ENCODE peak calls at places on chromosomes 7 and 10, in nine cellular contexts. O is HFF-Myc, W is lower lobe of right lung, A is HCT116, G is SK-N-SH, K is cardiac muscle cell, L is nephron progenitor cell, I is esophagus muscularis mucosa, Y is GM10248. V is an unnamed sample.

GRCh38 chr7:24908757-24909156 is 71.2 kb downstream of the OSBPL3 start:
- DNase-seq in O (no peak), W (no peak), A (no peak), G (no peak), K (no peak), L (no peak), I (no peak), Y (no peak), V (no peak)

GRCh38 chr10:73113543-73113942 is 3.3 kb downstream of the NUDT13 start:
- DNase-seq in O (no peak), W (no peak), A (no peak), G (no peak), K (peak), L (no peak), I (no peak), Y (no peak), V (no peak)

GRCh38 chr10:114281461-114281860 is 42.4 kb downstream of the VWA2 start:
- DNase-seq in O (no peak), W (no peak), A (no peak), G (no peak), K (no peak), L (no peak), I (no peak), Y (no peak), V (no peak)

GRCh38 chr7:37452346-37452745 is 3.7 kb upstream of the ELMO1 start:
- DNase-seq in O (no peak), W (no peak), A (no peak), G (no peak), K (no peak), L (no peak), I (no peak), Y (no peak), V (no peak)

GRCh38 chr10:119658274-119658673 is 7.1 kb downstream of the BAG3 start:
- DNase-seq in O (no peak), W (peak), A (peak), G (no peak), K (peak), L (peak), I (peak), Y (no peak), V (no peak)

GRCh38 chr7:27961255-27961654 is 219.3 kb downstream of the JAZF1 start:
- DNase-seq in O (no peak), W (no peak), A (peak), G (no peak), K (peak), L (no peak), I (no peak), Y (no peak), V (no peak)

GRCh38 chr7:32074787-32075570 is 4.8 kb upstream of the PDE1C start:
- DNase-seq in O (no peak), W (no peak), A (no peak), G (no peak), K (no peak), L (no peak), I (no peak), Y (no peak), V (no peak)

GRCh38 chr10:79137826-79138225 is 69.1 kb downstream of the ZMIZ1 start:
- DNase-seq in O (no peak), W (no peak), A (no peak), G (no peak), K (peak), L (peak), I (no peak), Y (peak), V (no peak)

GRCh38 chr7:90210925-90211324 is 615 bp upstream of the STEAP2 start:
- DNase-seq in O (no peak), W (no peak), A (no peak), G (peak), K (no peak), L (peak), I (no peak), Y (no peak), V (peak)

GRCh38 chr10:51369903-51370302 is 295.6 kb downstream of the PRKG1 start:
- DNase-seq in O (peak), W (no peak), A (no peak), G (no peak), K (peak), L (no peak), I (no peak), Y (no peak), V (no peak)

GRCh38 chr7:4006687-4007086 is 675.4 kb upstream of the FOXK1 start:
- DNase-seq in O (no peak), W (no peak), A (no peak), G (peak), K (no peak), L (peak), I (no peak), Y (no peak), V (no peak)

GRCh38 chr7:3991771-3992231 is 690.3 kb upstream of the FOXK1 start:
- DNase-seq in O (no peak), W (no peak), A (no peak), G (peak), K (no peak), L (no peak), I (no peak), Y (no peak), V (no peak)

GRCh38 chr10:62560207-62560819 is 186.1 kb downstream of the ZNF365 start:
- DNase-seq in O (no peak), W (no peak), A (no peak), G (no peak), K (peak), L (no peak), I (peak), Y (no peak), V (no peak)

GRCh38 chr10:131576341-131577177 is 265.0 kb upstream of the TCERG1L start:
- DNase-seq in O (no peak), W (no peak), A (no peak), G (no peak), K (no peak), L (no peak), I (no peak), Y (no peak), V (no peak)

GRCh38 chr10:71337219-71337625 is 18.2 kb downstream of the SLC29A3 start:
- DNase-seq in O (no peak), W (no peak), A (no peak), G (no peak), K (no peak), L (peak), I (no peak), Y (no peak), V (no peak)

GRCh38 chr10:30583778-30584415 is 45.7 kb downstream of the LYZL2 start:
- DNase-seq in O (peak), W (peak), A (peak), G (no peak), K (peak), L (peak), I (peak), Y (peak), V (peak)

GRCh38 chr10:74439213-74439612 is 288.2 kb downstream of the ADK start:
- DNase-seq in O (no peak), W (no peak), A (no peak), G (peak), K (peak), L (no peak), I (no peak), Y (no peak), V (no peak)

GRCh38 chr7:98250789-98251188 is 1.2 kb downstream of the TECPR1 start:
- DNase-seq in O (no peak), W (no peak), A (no peak), G (no peak), K (no peak), L (no peak), I (no peak), Y (peak), V (peak)

GRCh38 chr10:132702601-132703304 is 83.2 kb downstream of the NKX6-2 start:
- DNase-seq in O (no peak), W (peak), A (no peak), G (no peak), K (no peak), L (no peak), I (no peak), Y (no peak), V (no peak)

GRCh38 chr10:132705173-132705572 is 80.8 kb downstream of the NKX6-2 start:
- DNase-seq in O (no peak), W (peak), A (no peak), G (no peak), K (no peak), L (no peak), I (no peak), Y (no peak), V (no peak)

GRCh38 chr10:132703305-132704007 is 82.5 kb downstream of the NKX6-2 start:
- DNase-seq in O (no peak), W (peak), A (no peak), G (no peak), K (no peak), L (no peak), I (no peak), Y (no peak), V (no peak)

GRCh38 chr10:132705943-132706342 is 80.0 kb downstream of the NKX6-2 start:
- DNase-seq in O (no peak), W (no peak), A (no peak), G (no peak), K (no peak), L (no peak), I (no peak), Y (no peak), V (no peak)

DNA sequence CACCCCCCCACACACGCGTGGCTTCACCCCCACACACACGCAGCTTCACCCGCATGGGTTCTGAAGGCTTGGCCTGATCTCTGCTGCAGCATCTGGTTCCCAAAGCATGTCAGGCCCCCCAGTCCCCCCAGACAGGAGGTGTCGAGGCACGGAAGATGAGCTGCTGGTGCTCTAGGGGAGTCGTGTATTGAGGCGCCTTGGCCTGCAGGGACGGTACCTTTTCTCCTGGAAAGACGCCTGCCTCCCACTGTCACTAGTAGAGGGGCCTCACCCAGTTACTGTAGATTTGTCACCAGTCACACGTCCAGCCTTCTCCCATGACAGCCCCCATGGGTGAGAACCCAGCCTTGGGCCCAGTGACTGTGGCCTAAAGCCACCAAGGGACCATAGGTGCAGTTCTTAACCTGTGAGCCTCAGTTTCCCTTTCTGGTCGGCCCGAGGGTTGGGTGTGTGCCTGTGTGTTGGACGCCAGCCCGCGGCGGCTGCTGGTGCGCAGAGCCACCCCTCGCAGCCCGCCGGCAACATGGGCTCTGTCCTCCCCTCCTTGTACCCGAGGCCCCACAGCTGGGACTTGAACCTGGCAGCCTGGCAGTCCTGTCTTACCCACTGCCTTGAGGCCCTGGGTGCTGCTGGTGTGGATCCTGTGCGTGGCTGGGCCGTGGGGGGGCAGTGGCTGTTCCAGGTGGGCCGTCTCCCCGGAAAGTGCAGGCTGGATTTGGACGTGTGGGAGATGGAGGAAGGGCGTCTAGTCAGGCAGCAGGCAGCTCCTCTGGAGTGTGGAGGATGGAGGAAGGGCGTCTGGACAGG is 81.7 kb downstream of the NKX6-2 start:
- DNase-seq in O (no peak), W (peak), A (no peak), G (no peak), K (no peak), L (no peak), I (no peak), Y (no peak), V (no peak)
- TF ChIP-seq CTCF in O (no peak), W (no peak), A (no peak), G (no peak), K (no peak), L (no peak), I (no peak), Y (no peak), V (no peak)

DNA sequence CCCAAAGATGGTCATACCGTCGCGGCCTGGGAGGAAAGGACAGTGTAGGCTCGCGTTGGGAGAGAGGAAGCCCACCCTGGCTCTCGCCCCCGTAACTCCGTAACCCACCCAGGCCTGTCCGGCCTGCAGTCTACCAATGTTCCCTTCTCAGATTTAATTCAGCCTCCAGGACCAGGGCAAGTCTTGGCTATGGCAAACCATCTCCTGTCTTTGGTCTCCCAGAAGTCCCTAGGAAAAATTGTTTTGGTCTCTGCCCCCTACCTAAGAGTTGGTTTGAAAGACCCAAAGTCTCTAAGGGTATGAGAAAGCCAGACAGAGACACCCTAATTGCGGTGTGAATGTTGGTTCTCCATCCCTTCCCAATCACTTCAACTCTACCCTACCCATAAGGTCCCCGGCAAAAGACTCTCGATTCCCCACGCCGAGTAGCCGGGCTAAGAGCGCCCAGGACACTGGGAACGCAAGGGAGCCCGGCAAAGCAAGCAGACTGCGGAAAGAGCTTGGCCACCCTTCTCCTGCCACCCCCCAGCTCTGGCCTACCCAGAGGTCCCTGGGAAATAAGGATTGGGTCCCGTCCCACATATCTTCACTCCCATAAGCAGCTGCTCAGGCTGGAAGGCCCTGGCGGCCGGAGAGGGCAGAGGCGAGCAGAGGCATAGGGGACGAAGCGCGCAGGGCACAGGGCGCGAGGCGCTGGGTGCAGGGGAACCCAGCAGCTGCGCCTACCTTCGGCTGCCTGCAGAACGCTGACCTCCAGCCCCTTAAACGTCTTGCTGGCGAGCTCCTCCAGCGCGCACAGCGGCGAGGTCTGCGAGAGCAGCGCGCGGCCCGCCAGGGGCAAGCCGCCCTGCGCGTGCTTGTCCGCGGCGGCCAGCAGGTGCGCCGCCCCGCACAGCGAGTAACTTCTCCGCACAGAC is 1.2 kb downstream of the LBX1 start:
- DNase-seq in O (no peak), W (no peak), A (no peak), G (peak), K (no peak), L (no peak), I (no peak), Y (no peak), V (no peak)
- TF ChIP-seq CTCF in O (no peak), W (no peak), A (no peak), G (peak), K (no peak), L (no peak), I (no peak), Y (no peak), V (no peak)

GRCh38 chr10:22010973-22011408 is 7.5 kb upstream of the DNAJC1 start:
- DNase-seq in O (no peak), W (no peak), A (peak), G (no peak), K (peak), L (no peak), I (no peak), Y (no peak), V (no peak)
- TF ChIP-seq CTCF in O (no peak), W (peak), A (no peak), G (peak), K (peak), L (peak), I (peak), Y (no peak), V (peak)

GRCh38 chr7:26093023-26093422 is 59.0 kb upstream of the NFE2L3 start:
- DNase-seq in O (no peak), W (no peak), A (no peak), G (no peak), K (no peak), L (no peak), I (no peak), Y (no peak), V (no peak)

GRCh38 chr7:26087321-26088091 is 64.5 kb upstream of the NFE2L3 start:
- DNase-seq in O (no peak), W (no peak), A (no peak), G (no peak), K (no peak), L (no peak), I (no peak), Y (no peak), V (no peak)

GRCh38 chr7:26090927-26091519 is 61.0 kb upstream of the NFE2L3 start:
- DNase-seq in O (no peak), W (no peak), A (peak), G (peak), K (peak), L (peak), I (no peak), Y (peak), V (no peak)

DNA sequence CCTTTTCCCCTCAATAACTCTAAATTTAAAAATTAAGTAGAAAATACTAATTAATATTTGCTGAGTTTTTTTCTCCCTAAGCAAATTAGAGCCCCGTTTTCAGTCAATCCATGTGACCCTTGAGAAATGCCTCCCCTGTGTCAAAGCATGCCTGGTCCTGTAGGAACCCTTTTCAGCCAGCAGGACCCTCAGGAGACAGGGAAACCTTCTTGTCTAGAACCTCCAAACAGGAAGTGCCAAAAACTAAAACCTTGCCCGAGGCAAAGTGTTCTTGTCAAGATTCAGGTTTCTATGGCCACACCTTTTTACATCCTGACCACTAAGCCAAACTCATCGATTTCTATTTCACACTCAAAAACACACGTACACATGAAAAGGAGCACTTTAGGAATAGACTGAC is 60.1 kb upstream of the NFE2L3 start:
- DNase-seq in O (no peak), W (no peak), A (no peak), G (peak), K (peak), L (no peak), I (no peak), Y (no peak), V (peak)
- TF ChIP-seq CTCF in O (no peak), W (no peak), A (peak), G (peak), K (no peak), L (peak), I (no peak), Y (no peak), V (peak)

GRCh38 chr7:1189986-1190772 is 30.2 kb upstream of the ZFAND2A start:
- DNase-seq in O (no peak), W (no peak), A (no peak), G (no peak), K (no peak), L (no peak), I (no peak), Y (no peak), V (no peak)

GRCh38 chr7:1196950-1197349 is 35.7 kb upstream of the UNCX start:
- DNase-seq in O (no peak), W (no peak), A (no peak), G (no peak), K (no peak), L (no peak), I (no peak), Y (no peak), V (no peak)

GRCh38 chr7:1197997-1198632 is 34.6 kb upstream of the UNCX start:
- DNase-seq in O (peak), W (no peak), A (no peak), G (no peak), K (peak), L (no peak), I (no peak), Y (no peak), V (no peak)

GRCh38 chr7:1192171-1192676 is 32.2 kb upstream of the ZFAND2A start:
- DNase-seq in O (no peak), W (no peak), A (no peak), G (no peak), K (peak), L (no peak), I (no peak), Y (no peak), V (peak)

DNA sequence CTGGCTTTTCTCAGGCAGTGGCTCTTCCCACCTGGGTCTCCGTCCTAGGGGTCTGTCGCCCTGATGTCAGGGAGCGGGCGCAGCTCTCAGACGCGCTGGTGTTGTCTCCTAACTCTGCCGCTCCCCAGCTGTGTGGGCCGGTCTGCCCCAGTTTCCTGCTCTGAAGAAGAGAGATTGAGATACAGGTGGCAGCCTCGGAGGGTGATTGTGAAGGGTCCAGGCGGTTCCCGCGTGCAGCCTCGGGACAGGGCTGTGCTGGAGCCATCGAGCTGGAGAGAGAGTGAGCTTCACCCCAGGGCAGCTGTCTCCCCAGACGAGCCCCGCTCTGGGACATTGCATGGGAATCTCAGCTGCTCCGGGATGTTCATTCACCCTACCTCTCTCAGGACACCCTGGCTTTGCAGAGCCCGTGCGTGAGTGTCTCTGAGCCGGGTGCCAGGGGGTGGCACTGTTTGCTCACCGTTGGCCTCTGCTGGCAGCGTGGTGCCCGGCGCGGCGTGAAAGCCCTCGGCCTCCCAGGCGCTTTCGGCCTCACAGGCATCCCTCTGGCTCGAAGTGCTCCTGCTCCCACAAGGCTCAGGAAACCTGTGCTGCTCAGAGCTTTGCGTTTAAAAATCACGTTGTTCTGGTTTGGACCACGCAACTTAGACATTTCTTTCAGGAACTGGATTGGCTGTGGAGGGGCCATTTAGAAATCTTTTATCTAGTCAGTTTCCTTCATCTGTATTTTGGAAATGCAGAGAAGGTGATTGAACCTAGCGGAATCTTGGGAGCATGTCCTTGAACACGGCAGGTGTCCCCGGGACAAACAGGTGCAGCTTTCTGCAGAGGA is 33.8 kb upstream of the ZFAND2A start:
- DNase-seq in O (no peak), W (no peak), A (peak), G (peak), K (peak), L (peak), I (no peak), Y (no peak), V (peak)
- TF ChIP-seq CTCF in O (peak), W (peak), A (peak), G (peak), K (peak), L (peak), I (peak), Y (peak), V (no peak)

V was measured in endothelial cell.